ENCODE peak calls at places on chromosomes 3 and 15, in ten cellular contexts. R is coronary artery, Q is adrenal gland, D is WERI-Rb-1, Y is A673, L is GM23338, N is cardiac muscle cell, H is upper lobe of right lung, I is heart left ventricle, A is psoas muscle. T is an unnamed sample.

GRCh38 chr15:72934006-72934405 is 118.3 kb upstream of the NEO1 start:
- DNase-seq in Y (no peak), R (no peak), A (no peak), D (no peak), I (no peak), H (no peak), N (peak), Q (no peak), L (no peak), T (no peak)

GRCh38 chr3:42651248-42652091 is 2.0 kb upstream of the ZBTB47 start:
- DNase-seq in R (peak), Y (no peak), H (no peak), N (peak), L (no peak), Q (no peak), D (no peak), A (no peak), I (no peak), T (no peak)

GRCh38 chr3:123536153-123536895 is 48.5 kb downstream of the HACD2 start:
- DNase-seq in D (no peak), R (no peak), A (no peak), I (no peak), H (no peak), Q (no peak), Y (no peak), N (no peak), L (no peak), T (no peak)

GRCh38 chr15:88090406-88091085 is 166.0 kb downstream of the NTRK3 start:
- DNase-seq in D (no peak), R (no peak), I (no peak), H (no peak), Q (no peak), Y (no peak), N (peak), L (no peak), A (no peak), T (no peak)

GRCh38 chr15:25185791-25186190 is 231.0 kb downstream of the SNRPN start:
- DNase-seq in H (peak), A (peak), R (no peak), Q (no peak), N (no peak), L (no peak), I (peak), Y (no peak), D (no peak), T (no peak)

GRCh38 chr3:155912574-155913190 is 42.2 kb downstream of the GMPS start:
- DNase-seq in L (no peak), N (peak), D (no peak), H (no peak), R (no peak), A (no peak), Y (no peak), Q (peak), I (no peak), T (peak)

GRCh38 chr15:25439456-25439836 is 622 bp upstream of the UBE3A start:
- DNase-seq in Y (no peak), D (no peak), I (no peak), H (no peak), Q (no peak), A (no peak), R (no peak), N (peak), L (peak), T (peak)

GRCh38 chr3:62622553-62623174 is 249.3 kb upstream of the FEZF2 start:
- DNase-seq in Q (peak), R (no peak), H (no peak), L (peak), Y (peak), D (peak), N (peak), I (no peak), A (no peak), T (peak)

GRCh38 chr3:136195258-136196063 is 674 bp downstream of the MSL2 start:
- DNase-seq in Q (peak), D (peak), L (peak), H (peak), Y (peak), N (peak), A (peak), I (peak), R (peak), T (peak)

GRCh38 chr3:73727117-73727802 is 102.5 kb upstream of the PDZRN3 start:
- DNase-seq in L (peak), R (no peak), H (no peak), I (no peak), Y (peak), Q (no peak), N (peak), A (peak), D (no peak), T (peak)

GRCh38 chr3:158103131-158103955 is 2.9 kb downstream of the SHOX2 start:
- DNase-seq in N (no peak), Y (no peak), A (peak), D (no peak), H (peak), L (peak), I (no peak), Q (no peak), R (peak), T (no peak)

GRCh38 chr3:25002052-25002451 is 426.0 kb upstream of the RARB start:
- DNase-seq in D (no peak), A (no peak), N (no peak), I (no peak), R (no peak), H (no peak), L (no peak), Q (no peak), Y (no peak), T (no peak)

GRCh38 chr3:51712963-51713362 is 6.1 kb downstream of the GRM2 start:
- DNase-seq in N (no peak), I (no peak), L (no peak), R (peak), D (no peak), H (peak), Q (peak), Y (no peak), A (no peak), T (no peak)

GRCh38 chr3:34783881-34784280 is 855.4 kb upstream of the ARPP21 start:
- DNase-seq in Q (no peak), Y (no peak), H (no peak), I (no peak), N (peak), D (no peak), A (no peak), R (no peak), L (no peak), T (peak)

GRCh38 chr3:38177175-38177574 is 11.8 kb downstream of the OXSR1 start:
- DNase-seq in L (no peak), Y (no peak), I (no peak), A (no peak), D (no peak), N (no peak), H (no peak), R (no peak), Q (no peak), T (no peak)

GRCh38 chr3:43105224-43105596 is 669 bp downstream of the POMGNT2 start:
- DNase-seq in N (no peak), H (peak), L (peak), Q (peak), R (no peak), Y (no peak), I (no peak), D (no peak), A (peak), T (no peak)

GRCh38 chr3:85313380-85313779 is 354.6 kb downstream of the CADM2 start:
- DNase-seq in N (no peak), A (no peak), I (no peak), R (no peak), Q (no peak), L (no peak), H (no peak), Y (no peak), D (no peak), T (no peak)

GRCh38 chr15:66945842-66946241 is 119.6 kb upstream of the SMAD3 start:
- DNase-seq in D (no peak), A (no peak), H (no peak), Q (no peak), N (no peak), L (no peak), R (no peak), Y (no peak), I (no peak), T (no peak)
- TF ChIP-seq CTCF in D (no peak), A (no peak), H (no peak), Q (no peak), N (no peak), L (no peak), R (no peak), Y (no peak), I (no peak), T (no peak)

DNA sequence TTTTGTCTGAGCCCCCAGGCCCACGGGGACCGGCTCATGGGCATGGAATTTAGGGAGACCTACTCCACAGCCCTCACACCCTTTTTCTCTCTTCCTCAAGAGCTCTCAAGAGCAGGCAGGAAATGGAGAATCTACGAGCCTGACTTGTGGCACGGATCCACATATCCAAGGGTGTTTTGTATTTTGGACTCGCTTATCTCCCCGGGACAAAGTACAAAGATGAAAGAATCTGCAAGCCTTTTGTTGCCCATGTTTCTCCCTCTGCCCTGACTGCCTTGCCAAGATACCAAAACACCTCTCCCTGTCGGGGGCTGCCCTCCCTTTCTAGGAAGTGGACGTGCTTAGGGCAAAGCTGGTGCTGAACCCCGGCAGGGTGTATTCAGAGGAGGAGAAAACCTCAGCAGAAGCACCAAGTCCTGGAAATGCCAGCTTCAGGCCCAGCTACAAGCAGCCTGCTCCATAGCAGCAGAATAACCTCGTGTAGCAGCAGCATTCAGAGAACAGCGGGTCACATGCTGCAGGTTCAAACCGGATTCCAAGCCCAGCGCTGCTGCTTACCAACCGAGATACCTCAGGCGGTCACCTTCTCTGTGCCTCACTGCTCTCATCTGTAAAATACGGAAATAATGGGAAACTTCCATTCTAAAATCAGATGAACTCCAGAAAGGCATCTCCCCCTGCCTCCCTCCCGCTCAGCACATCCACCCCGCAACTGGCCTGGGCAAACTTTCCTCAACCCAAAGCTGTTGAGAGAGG is 35.2 kb downstream of the DNASE1L3 start:
- DNase-seq in A (no peak), L (peak), H (no peak), D (no peak), Q (no peak), I (no peak), R (no peak), N (peak), Y (no peak), T (peak)
- H3K4me3 ChIP-seq in A (no peak), L (no peak), H (no peak), D (no peak), Q (no peak), I (no peak), R (peak), N (no peak), Y (no peak), T (no peak)

GRCh38 chr3:50226888-50227389 is 9.1 kb upstream of the GNAI2 start:
- DNase-seq in Q (peak), A (peak), Y (peak), D (no peak), N (peak), I (no peak), L (no peak), H (no peak), R (peak), T (peak)
- TF ChIP-seq CTCF in Q (no peak), A (no peak), Y (no peak), D (no peak), N (no peak), I (no peak), L (no peak), H (no peak), R (no peak), T (no peak)

DNA sequence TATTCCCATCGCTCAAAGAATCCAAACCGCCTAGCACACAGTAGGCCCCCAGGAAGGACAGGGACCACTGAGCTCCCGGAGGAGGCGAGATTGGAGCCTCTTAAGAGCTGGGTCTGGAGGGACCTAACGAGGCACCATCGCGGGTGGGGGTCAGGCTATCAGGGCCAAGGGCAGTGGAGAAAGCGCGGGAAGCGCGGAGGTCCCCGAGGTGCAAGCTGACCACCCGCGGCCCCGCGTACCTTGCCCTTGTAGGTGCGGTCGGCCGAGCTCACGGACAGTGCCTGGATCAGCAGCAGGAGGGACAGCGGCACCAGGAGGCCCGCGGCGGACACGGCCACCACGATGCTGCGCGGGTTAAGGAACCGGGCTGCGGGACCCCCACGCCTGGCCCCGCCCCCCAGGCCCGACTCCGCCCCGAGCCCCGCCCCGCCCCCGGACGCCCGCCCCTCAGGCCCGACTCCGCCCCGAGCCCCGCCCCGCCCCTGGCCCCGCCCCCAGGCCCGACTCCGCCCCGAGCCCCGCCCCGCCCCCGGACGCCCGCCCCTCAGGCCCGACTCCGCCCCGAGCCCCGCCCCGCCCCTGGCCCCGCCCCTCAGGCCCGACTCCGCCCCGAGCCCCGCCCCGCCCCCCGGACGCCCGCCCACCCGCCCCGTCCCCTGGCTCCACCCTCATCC is 3.9 kb downstream of the ZDHHC19 start:
- DNase-seq in Q (peak), N (no peak), Y (no peak), H (peak), R (no peak), D (no peak), L (peak), A (peak), I (no peak), T (no peak)
- H3K4me3 ChIP-seq in Q (no peak), N (peak), Y (peak), H (no peak), R (peak), D (no peak), L (peak), A (peak), I (no peak), T (peak)

GRCh38 chr15:89893027-89893426 is 767 bp downstream of the AP3S2 start:
- DNase-seq in A (no peak), N (peak), R (no peak), I (no peak), Y (no peak), H (no peak), L (no peak), Q (no peak), D (no peak), T (peak)

GRCh38 chr15:89883518-89883917 is 10.3 kb downstream of the AP3S2 start:
- DNase-seq in A (no peak), N (no peak), Y (no peak), Q (no peak), I (no peak), D (no peak), H (no peak), R (no peak), L (no peak), T (no peak)

GRCh38 chr15:89893696-89894450 is at the start of gene AP3S2:
- DNase-seq in N (peak), I (peak), Y (peak), D (peak), Q (peak), A (peak), H (peak), L (peak), R (peak), T (peak)

GRCh38 chr15:89885611-89886010 is 8.2 kb downstream of the AP3S2 start:
- DNase-seq in L (no peak), I (no peak), N (no peak), Q (no peak), A (no peak), R (no peak), H (no peak), Y (no peak), D (no peak), T (no peak)

DNA sequence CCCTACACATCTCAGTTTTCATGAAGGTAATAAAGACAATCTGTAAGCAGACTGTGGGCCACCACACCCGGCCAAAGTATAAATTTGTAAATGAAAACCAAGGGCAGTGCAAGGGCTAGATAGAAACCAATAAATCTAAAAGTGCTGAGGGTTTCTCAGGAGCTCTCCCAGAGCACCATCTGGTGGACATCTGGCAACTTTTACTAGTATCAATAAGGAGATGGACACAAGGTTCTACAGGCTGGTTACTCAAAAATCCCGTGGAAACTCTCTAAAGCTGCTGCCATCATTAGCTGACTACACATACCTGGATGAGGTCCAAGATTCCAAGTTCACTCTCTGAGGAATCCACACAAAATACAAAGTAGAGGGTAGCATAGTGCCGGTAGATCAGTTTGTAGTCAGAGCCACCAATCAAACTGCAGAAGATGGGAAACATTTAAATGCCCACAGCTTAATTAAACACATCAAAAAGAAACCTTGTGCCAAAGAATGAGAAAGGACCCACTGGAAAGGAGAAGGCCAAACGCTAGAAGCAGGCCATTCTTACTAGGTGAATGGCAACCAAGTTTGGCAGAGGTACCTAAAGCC is 5.5 kb downstream of the AP3S2 start:
- DNase-seq in I (no peak), N (peak), A (no peak), L (peak), D (peak), H (no peak), Q (no peak), Y (peak), R (no peak), T (peak)
- TF ChIP-seq CTCF in I (no peak), N (peak), A (peak), L (peak), D (peak), H (peak), Q (no peak), Y (peak), R (no peak), T (peak)

GRCh38 chr3:128491071-128491899 is 1.7 kb downstream of the GATA2 start:
- DNase-seq in N (no peak), Y (peak), Q (peak), A (no peak), I (peak), L (no peak), R (peak), H (peak), D (no peak), T (no peak)
- H3K4me3 ChIP-seq in N (peak), Y (peak), Q (no peak), A (peak), I (peak), L (peak), R (peak), H (peak), D (no peak), T (no peak)

DNA sequence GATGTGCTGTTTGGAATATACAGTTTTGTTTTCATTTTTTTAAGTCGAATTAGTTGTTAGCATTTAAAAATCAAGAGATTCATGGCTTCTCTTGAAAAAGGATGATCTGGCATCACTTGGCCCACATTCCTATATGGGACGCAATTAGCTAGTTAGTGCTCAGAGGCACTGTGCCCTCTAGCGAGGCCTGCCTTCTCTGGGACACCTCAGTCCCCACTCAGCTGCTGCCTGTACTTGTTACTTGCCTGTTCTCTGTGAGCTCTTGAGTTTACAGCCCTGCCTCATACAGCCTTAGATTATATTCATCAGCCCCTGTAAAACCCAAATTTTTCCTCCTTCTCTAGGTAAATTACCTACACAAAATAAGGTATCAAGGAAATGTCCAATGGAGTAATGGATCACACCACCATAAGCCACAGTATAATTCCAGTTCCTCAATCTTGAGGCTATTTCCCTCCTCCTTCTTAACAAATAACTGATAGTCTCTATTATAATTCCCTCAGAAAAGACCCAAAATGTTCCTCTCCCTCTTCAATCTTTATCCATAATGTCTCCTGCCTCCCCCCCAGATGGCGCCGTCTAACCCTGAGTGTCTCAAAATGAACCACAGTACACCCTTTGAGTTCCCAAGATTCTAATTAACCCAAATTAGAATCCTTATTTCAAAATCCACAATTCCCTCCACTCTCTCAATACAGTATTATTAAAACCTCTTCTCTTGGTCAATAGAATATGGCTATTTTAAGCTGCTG is 2.7 kb downstream of the ZMAT3 start:
- DNase-seq in R (no peak), L (peak), D (peak), N (peak), H (no peak), Y (peak), A (no peak), Q (no peak), I (no peak), T (peak)
- TF ChIP-seq CTCF in R (no peak), L (peak), D (peak), N (peak), H (peak), Y (peak), A (no peak), Q (no peak), I (no peak), T (peak)

T was measured in choroid plexus epithelial cell.